ENCODE peak calls at places on chromosomes 11 and 22, in six cellular contexts. K is AG04449, Y is mesendoderm, B is tibial artery, G is SJSA1, T is astrocyte of the spinal cord. N is an unnamed sample.
A peak's percentile ranks its signal among the peaks of the same experiment; 100 is the strongest.

GRCh38 chr11:126853732-126854131 is 146.8 kb downstream of the KIRREL3 start:
- DNase-seq in K (no peak), Y (no peak), B (no peak), G (no peak), T (no peak), N (no peak)

GRCh38 chr11:126419801-126420729 is 64.6 kb downstream of the ST3GAL4 start:
- DNase-seq in K (no peak), Y (peak; percentile 79), B (no peak), G (no peak), T (peak; percentile 65), N (no peak)

GRCh38 chr11:130647371-130647770 is 198.9 kb downstream of the ADAMTS15 start:
- DNase-seq in K (no peak), Y (no peak), B (no peak), G (no peak), T (no peak), N (no peak)

GRCh38 chr11:69800278-69800677 is 18.9 kb downstream of the FGF3 start:
- DNase-seq in K (no peak), Y (no peak), B (no peak), G (no peak), T (no peak), N (no peak)

GRCh38 chr11:76234704-76235232 is 28.5 kb upstream of the WNT11 start:
- DNase-seq in K (no peak), Y (no peak), B (peak; percentile 62), G (no peak), T (no peak), N (no peak)

GRCh38 chr11:12827369-12827768 is 153.1 kb downstream of the TEAD1 start:
- DNase-seq in K (no peak), Y (no peak), B (no peak), G (no peak), T (no peak), N (no peak)

GRCh38 chr11:129544691-129545090 is 169.0 kb downstream of the BARX2 start:
- DNase-seq in K (no peak), Y (no peak), B (no peak), G (no peak), T (no peak), N (no peak)

GRCh38 chr11:100777118-100777517 is 90.0 kb downstream of the ARHGAP42 start:
- DNase-seq in K (no peak), Y (peak; percentile 31), B (no peak), G (no peak), T (peak; percentile 13), N (no peak)

GRCh38 chr11:134049303-134049702 is 19.6 kb upstream of the JAM3 start:
- DNase-seq in K (no peak), Y (peak; percentile 61), B (peak; percentile 6), G (no peak), T (no peak), N (no peak)

GRCh38 chr22:19291218-19291579 is 320 bp downstream of the CLTCL1 start:
- DNase-seq in K (no peak), Y (peak; percentile 33), B (peak; percentile 27), G (peak; percentile 59), T (peak; percentile 16), N (peak; percentile 32)

GRCh38 chr11:131980878-131981668 is 610.7 kb downstream of the NTM start:
- DNase-seq in K (no peak), Y (no peak), B (no peak), G (no peak), T (no peak), N (peak; percentile 26)

GRCh38 chr11:35943761-35944502 is at the start of gene LDLRAD3:
- DNase-seq in K (no peak), Y (peak; percentile 88), B (peak; percentile 79), G (peak; percentile 80), T (peak; percentile 86), N (peak; percentile 92)

GRCh38 chr11:104060004-104060403 is 23.6 kb downstream of the DDI1 start:
- DNase-seq in K (no peak), Y (no peak), B (no peak), G (no peak), T (no peak), N (no peak)

GRCh38 chr11:96187779-96188624 is 155.0 kb downstream of the MAML2 start:
- DNase-seq in K (peak; percentile 61), Y (no peak), B (peak; percentile 45), G (peak; percentile 66), T (peak; percentile 92), N (peak; percentile 86)

GRCh38 chr11:19244621-19245020 is 3.9 kb upstream of the E2F8 start:
- DNase-seq in K (no peak), Y (peak; percentile 8), B (no peak), G (no peak), T (no peak), N (peak; percentile 20)

GRCh38 chr11:9574806-9575530 is 1.5 kb downstream of the WEE1 start:
- DNase-seq in K (no peak), Y (peak; percentile 91), B (peak; percentile 71), G (peak; percentile 67), T (peak; percentile 89), N (peak; percentile 76)

GRCh38 chr22:23060612-23061400 is 9.5 kb upstream of the GNAZ start:
- DNase-seq in K (no peak), Y (no peak), B (peak; percentile 2), G (no peak), T (no peak), N (no peak)

GRCh38 chr11:46216040-46216764 is 61.3 kb upstream of the CREB3L1 start:
- DNase-seq in K (no peak), Y (no peak), B (no peak), G (peak; percentile 36), T (no peak), N (no peak)
- H3K4me3 ChIP-seq in K (no peak overlapping the region), Y (no peak overlapping the region), B (no peak overlapping the region), G (no peak overlapping the region), T (no peak overlapping the region), N (peak overlapping the region; percentile 29)

DNA sequence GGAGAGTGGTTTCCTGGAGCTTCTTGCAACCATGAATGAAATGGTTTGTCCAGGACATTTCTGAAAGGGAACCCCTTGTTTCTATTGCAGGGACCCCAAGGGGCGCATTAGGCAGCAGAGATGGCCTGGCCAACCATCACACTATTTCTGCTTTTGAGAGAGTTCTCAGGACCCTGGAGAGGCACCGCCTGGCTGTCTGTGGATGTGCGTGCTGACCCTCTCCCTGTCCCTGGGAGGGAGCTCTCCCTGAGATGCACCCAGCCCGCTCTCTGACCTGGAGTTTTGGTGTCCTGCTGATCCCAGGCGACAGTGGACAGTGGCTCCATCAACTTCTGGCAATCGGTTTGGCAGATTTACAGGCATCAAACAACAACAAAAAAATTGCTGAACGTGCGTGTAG is 80.3 kb upstream of the SLC22A12 start:
- DNase-seq in K (no peak), Y (no peak), B (no peak), G (no peak), T (no peak), N (no peak)
- H3K4me3 ChIP-seq in K (no peak overlapping the region), Y (no peak overlapping the region), B (no peak overlapping the region), G (no peak overlapping the region), T (no peak overlapping the region), N (no peak overlapping the region)

GRCh38 chr22:38700271-38700788 is 413 bp downstream of the JOSD1 start:
- DNase-seq in K (no peak), Y (peak; percentile 46), B (peak; percentile 63), G (peak; percentile 77), T (peak; percentile 33), N (peak; percentile 74)

GRCh38 chr22:38699143-38699542 is 1.6 kb downstream of the JOSD1 start:
- DNase-seq in K (no peak), Y (no peak), B (no peak), G (no peak), T (no peak), N (no peak)

GRCh38 chr22:38697055-38697980 is 3.4 kb downstream of the JOSD1 start:
- DNase-seq in K (no peak), Y (peak; percentile 21), B (no peak), G (no peak), T (peak; percentile 59), N (peak; percentile 20)

GRCh38 chr22:38699784-38700183 is 959 bp downstream of the JOSD1 start:
- DNase-seq in K (no peak), Y (peak; percentile 22), B (no peak), G (no peak), T (peak; percentile 44), N (peak; percentile 30)

GRCh38 chr22:38698407-38699094 is 2.2 kb downstream of the JOSD1 start:
- DNase-seq in K (no peak), Y (no peak), B (no peak), G (no peak), T (no peak), N (no peak)
- H3K4me3 ChIP-seq in K (peak overlapping the region; percentile 80), Y (no peak overlapping the region), B (peak overlapping the region; percentile 77), G (peak overlapping the region; percentile 97), T (peak overlapping the region; percentile 79), N (peak overlapping the region; percentile 82)

GRCh38 chr11:58573451-58574104 is 2.1 kb downstream of the LPXN start:
- DNase-seq in K (no peak), Y (no peak), B (peak; percentile 81), G (no peak), T (peak; percentile 68), N (peak; percentile 80)
- H3K4me3 ChIP-seq in K (no peak overlapping the region), Y (no peak overlapping the region), B (no peak overlapping the region), G (no peak overlapping the region), T (no peak overlapping the region), N (peak overlapping the region; percentile 20)

DNA sequence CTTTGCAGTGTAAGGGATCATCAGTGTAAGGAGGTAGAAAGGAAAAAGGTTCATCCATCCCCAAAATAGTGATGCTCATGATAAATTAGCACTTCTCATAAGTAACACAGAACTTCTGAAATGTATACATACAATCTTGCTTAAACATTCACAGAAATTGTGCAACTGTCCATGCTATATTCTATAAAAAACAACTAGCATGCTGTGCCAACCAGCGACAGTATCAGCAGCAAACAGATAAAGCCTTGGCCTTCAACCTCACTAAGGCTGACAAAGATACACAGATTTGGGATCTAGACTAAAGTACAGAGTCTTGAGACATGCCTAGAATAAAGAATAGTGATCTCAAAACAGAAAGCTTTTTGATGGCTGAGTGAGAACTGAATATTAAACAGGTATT is 74.1 kb upstream of the CHRM4 start:
- DNase-seq in K (no peak), Y (no peak), B (no peak), G (no peak), T (no peak), N (no peak)
- H3K4me3 ChIP-seq in K (no peak overlapping the region), Y (no peak overlapping the region), B (no peak overlapping the region), G (no peak overlapping the region), T (no peak overlapping the region), N (no peak overlapping the region)